ENCODE peak calls at places on chromosomes 12 and 14, in five cellular contexts. E, I, C, U and P are unnamed samples.

GRCh38 chr14:63986789-63987533 is 134.2 kb downstream of the SYNE2 start:
- DNase-seq in E (no peak), I (peak), C (no peak), U (no peak), P (no peak)

GRCh38 chr14:57963071-57963470 is 97.2 kb upstream of the SLC35F4 start:
- DNase-seq in E (no peak), I (no peak), C (no peak), U (no peak), P (no peak)

GRCh38 chr12:92769124-92769901 is 66.5 kb downstream of the PLEKHG7 start:
- DNase-seq in E (no peak), I (no peak), C (no peak), U (no peak), P (no peak)

GRCh38 chr14:63901434-63902085 is 48.8 kb downstream of the SYNE2 start:
- DNase-seq in E (no peak), I (no peak), C (no peak), U (no peak), P (no peak)

GRCh38 chr14:72830786-72831583 is 62.9 kb downstream of the DPF3 start:
- DNase-seq in E (no peak), I (no peak), C (no peak), U (no peak), P (no peak)

GRCh38 chr14:94103554-94104165 is 6.9 kb upstream of the IFI27 start:
- DNase-seq in E (no peak), I (no peak), C (no peak), U (no peak), P (no peak)

GRCh38 chr12:64796205-64796845 is 28.1 kb upstream of the TBC1D30 start:
- DNase-seq in E (no peak), I (peak), C (peak), U (peak), P (no peak)

GRCh38 chr14:63174760-63175191 is 29.5 kb upstream of the RHOJ start:
- DNase-seq in E (no peak), I (peak), C (peak), U (no peak), P (no peak)

GRCh38 chr14:65069874-65070709 is 32.2 kb downstream of the MAX start:
- DNase-seq in E (no peak), I (no peak), C (no peak), U (no peak), P (peak)

GRCh38 chr12:89971880-89972279 is 263.2 kb upstream of the ATP2B1 start:
- DNase-seq in E (no peak), I (peak), C (no peak), U (no peak), P (no peak)

GRCh38 chr12:46198913-46199312 is 69.9 kb downstream of the SLC38A1 start:
- DNase-seq in E (no peak), I (no peak), C (no peak), U (no peak), P (no peak)

GRCh38 chr14:99200654-99201005 is 71.4 kb downstream of the BCL11B start:
- DNase-seq in E (no peak), I (no peak), C (no peak), U (no peak), P (peak)

GRCh38 chr12:34349673-34349961 is 327.3 kb downstream of the ALG10 start:
- DNase-seq in E (no peak), I (no peak), C (no peak), U (no peak), P (no peak)

GRCh38 chr12:82414926-82415325 is 56.6 kb downstream of the METTL25 start:
- DNase-seq in E (no peak), I (no peak), C (no peak), U (no peak), P (no peak)

GRCh38 chr12:27779837-27780611 is at the start of the genes KLHL42 and MANSC4:
- DNase-seq in E (peak), I (peak), C (peak), U (peak), P (no peak)